ENCODE peak calls at places on chromosomes 16 and 17, in ten cellular contexts. M is NCI-H345; R is occipital lobe; C is stomach; F is CD8-positive, alpha-beta memory T cell; P is NCI-H187; G is cerebellum; N is body of pancreas; Z is NCI-H2171 treated with DMSO at 0.1 percent for 48 hours; O is Caco-2. K is an unnamed sample.
A peak's percentile ranks its signal among the peaks of the same experiment; 100 is the strongest.

GRCh38 chr16:10738231-10739077 is 5.2 kb upstream of the NUBP1 start:
- DNase-seq in M (no peak), R (peak; percentile 71), C (peak; percentile 48), F (no peak), P (no peak), G (peak; percentile 80), N (peak; percentile 62), Z (peak; percentile 16), O (peak; percentile 59), K (no peak)

GRCh38 chr17:55564077-55564476 is 52.8 kb upstream of the SMIM36 start:
- DNase-seq in M (no peak), R (no peak), C (no peak), F (no peak), P (no peak), G (no peak), N (no peak), Z (no peak), O (no peak), K (no peak)

GRCh38 chr16:72932050-72932449 is 115.9 kb downstream of the ZFHX3 start:
- DNase-seq in M (no peak), R (no peak), C (no peak), F (no peak), P (no peak), G (no peak), N (no peak), Z (no peak), O (no peak), K (no peak)

GRCh38 chr17:17048106-17048505 is 5.8 kb downstream of the MPRIP start:
- DNase-seq in M (no peak), R (no peak), C (peak; percentile 11), F (no peak), P (no peak), G (no peak), N (no peak), Z (no peak), O (peak; percentile 6), K (no peak)

GRCh38 chr17:16013943-16014407 is 14.4 kb downstream of the TTC19 start:
- DNase-seq in M (no peak), R (no peak), C (no peak), F (no peak), P (no peak), G (no peak), N (no peak), Z (peak; percentile 9), O (no peak), K (no peak)

GRCh38 chr16:3470723-3471122 is 24.6 kb downstream of the C16orf90 start:
- DNase-seq in M (no peak), R (no peak), C (no peak), F (no peak), P (no peak), G (peak; percentile 43), N (no peak), Z (no peak), O (no peak), K (no peak)

GRCh38 chr17:49861150-49861884 is 13.4 kb upstream of the TAC4 start:
- DNase-seq in M (peak; percentile 43), R (no peak), C (no peak), F (peak; percentile 32), P (no peak), G (peak; percentile 82), N (peak; percentile 52), Z (peak; percentile 44), O (peak; percentile 95), K (peak; percentile 7)

GRCh38 chr17:4433515-4434031 is at the start of gene SPNS3:
- DNase-seq in M (no peak), R (no peak), C (no peak), F (peak; percentile 15), P (no peak), G (peak; percentile 23), N (peak; percentile 17), Z (no peak), O (no peak), K (no peak)

GRCh38 chr17:35795007-35795870 is at the start of gene MMP28:
- DNase-seq in M (peak; percentile 52), R (no peak), C (peak; percentile 64), F (peak; percentile 16), P (no peak), G (peak; percentile 22), N (peak; percentile 25), Z (peak; percentile 79), O (no peak), K (no peak)

GRCh38 chr17:78991906-78992532 is 12.3 kb upstream of the LGALS3BP start:
- DNase-seq in M (no peak), R (no peak), C (peak; percentile 11), F (no peak), P (no peak), G (no peak), N (no peak), Z (no peak), O (peak; percentile 20), K (no peak)

GRCh38 chr16:21982108-21982507 is 18.8 kb downstream of the PDZD9 start:
- DNase-seq in M (no peak), R (no peak), C (no peak), F (no peak), P (no peak), G (no peak), N (no peak), Z (no peak), O (no peak), K (no peak)

GRCh38 chr17:48484256-48484655 is 46.6 kb downstream of the HOXB1 start:
- DNase-seq in M (no peak), R (no peak), C (no peak), F (no peak), P (no peak), G (no peak), N (no peak), Z (no peak), O (no peak), K (no peak)

GRCh38 chr17:5667871-5668270 is 83.6 kb upstream of the NLRP1 start:
- DNase-seq in M (peak; percentile 2), R (no peak), C (no peak), F (no peak), P (no peak), G (no peak), N (no peak), Z (no peak), O (no peak), K (no peak)

GRCh38 chr17:68199837-68200688 is 47.8 kb upstream of the AMZ2 start:
- DNase-seq in M (no peak), R (no peak), C (no peak), F (no peak), P (no peak), G (no peak), N (peak; percentile 15), Z (peak; percentile 43), O (no peak), K (no peak)

K was measured in DMS153.